ENCODE peak calls at places on chromosomes 2 and 18, in ten cellular contexts. One of them, this sample, is unnamed.

GRCh38 chr2:72011791-72012190 is 135.9 kb downstream of the CYP26B1 start:
- DNase-seq in cardiac fibroblast: no peak
- DNase-seq in gastrocnemius medialis: no peak
- DNase-seq in small intestine: no peak
- DNase-seq in Caco-2: no peak
- DNase-seq in astrocyte: no peak
- DNase-seq in LNCaP clone FGC: no peak
- DNase-seq in spleen: no peak
- DNase-seq in neural progenitor cell: no peak
- DNase-seq in HL-60: no peak
- DNase-seq in this sample: no peak

GRCh38 chr2:38465789-38466127 is 88.7 kb upstream of the ATL2 start:
- DNase-seq in cardiac fibroblast: peak
- DNase-seq in gastrocnemius medialis: peak
- DNase-seq in small intestine: peak
- DNase-seq in Caco-2: peak
- DNase-seq in astrocyte: no peak
- DNase-seq in LNCaP clone FGC: no peak
- DNase-seq in spleen: no peak
- DNase-seq in neural progenitor cell: peak
- DNase-seq in HL-60: no peak
- DNase-seq in this sample: no peak

GRCh38 chr18:27599202-27599829 is 414.2 kb upstream of the CHST9 start:
- DNase-seq in cardiac fibroblast: peak
- DNase-seq in gastrocnemius medialis: no peak
- DNase-seq in small intestine: peak
- DNase-seq in Caco-2: no peak
- DNase-seq in astrocyte: no peak
- DNase-seq in LNCaP clone FGC: no peak
- DNase-seq in spleen: no peak
- DNase-seq in neural progenitor cell: peak
- DNase-seq in HL-60: peak
- DNase-seq in this sample: no peak

GRCh38 chr2:50856112-50856511 is 175.8 kb downstream of the NRXN1 start:
- DNase-seq in cardiac fibroblast: no peak
- DNase-seq in gastrocnemius medialis: no peak
- DNase-seq in small intestine: no peak
- DNase-seq in Caco-2: no peak
- DNase-seq in astrocyte: no peak
- DNase-seq in LNCaP clone FGC: no peak
- DNase-seq in spleen: no peak
- DNase-seq in neural progenitor cell: no peak
- DNase-seq in HL-60: no peak
- DNase-seq in this sample: no peak

GRCh38 chr2:128474014-128474961 is 155.6 kb upstream of the HS6ST1 start:
- DNase-seq in cardiac fibroblast: no peak
- DNase-seq in gastrocnemius medialis: no peak
- DNase-seq in small intestine: no peak
- DNase-seq in Caco-2: no peak
- DNase-seq in astrocyte: no peak
- DNase-seq in LNCaP clone FGC: no peak
- DNase-seq in spleen: no peak
- DNase-seq in neural progenitor cell: peak
- DNase-seq in HL-60: no peak
- DNase-seq in this sample: no peak

GRCh38 chr2:233439191-233439590 is 84.9 kb downstream of the DGKD start:
- DNase-seq in cardiac fibroblast: peak
- DNase-seq in gastrocnemius medialis: no peak
- DNase-seq in small intestine: no peak
- DNase-seq in Caco-2: no peak
- DNase-seq in astrocyte: peak
- DNase-seq in LNCaP clone FGC: no peak
- DNase-seq in spleen: peak
- DNase-seq in neural progenitor cell: no peak
- DNase-seq in HL-60: no peak
- DNase-seq in this sample: no peak

GRCh38 chr2:112259509-112260294 is 4.9 kb upstream of the ZC3H8 start:
- DNase-seq in cardiac fibroblast: peak
- DNase-seq in gastrocnemius medialis: peak
- DNase-seq in small intestine: peak
- DNase-seq in Caco-2: peak
- DNase-seq in astrocyte: peak
- DNase-seq in LNCaP clone FGC: no peak
- DNase-seq in spleen: peak
- DNase-seq in neural progenitor cell: peak
- DNase-seq in HL-60: peak
- DNase-seq in this sample: no peak

GRCh38 chr2:203533696-203534471 is 1.2 kb downstream of the RAPH1 start:
- DNase-seq in cardiac fibroblast: peak
- DNase-seq in gastrocnemius medialis: no peak
- DNase-seq in small intestine: peak
- DNase-seq in Caco-2: no peak
- DNase-seq in astrocyte: peak
- DNase-seq in LNCaP clone FGC: no peak
- DNase-seq in spleen: no peak
- DNase-seq in neural progenitor cell: peak
- DNase-seq in HL-60: no peak
- DNase-seq in this sample: no peak

DNA sequence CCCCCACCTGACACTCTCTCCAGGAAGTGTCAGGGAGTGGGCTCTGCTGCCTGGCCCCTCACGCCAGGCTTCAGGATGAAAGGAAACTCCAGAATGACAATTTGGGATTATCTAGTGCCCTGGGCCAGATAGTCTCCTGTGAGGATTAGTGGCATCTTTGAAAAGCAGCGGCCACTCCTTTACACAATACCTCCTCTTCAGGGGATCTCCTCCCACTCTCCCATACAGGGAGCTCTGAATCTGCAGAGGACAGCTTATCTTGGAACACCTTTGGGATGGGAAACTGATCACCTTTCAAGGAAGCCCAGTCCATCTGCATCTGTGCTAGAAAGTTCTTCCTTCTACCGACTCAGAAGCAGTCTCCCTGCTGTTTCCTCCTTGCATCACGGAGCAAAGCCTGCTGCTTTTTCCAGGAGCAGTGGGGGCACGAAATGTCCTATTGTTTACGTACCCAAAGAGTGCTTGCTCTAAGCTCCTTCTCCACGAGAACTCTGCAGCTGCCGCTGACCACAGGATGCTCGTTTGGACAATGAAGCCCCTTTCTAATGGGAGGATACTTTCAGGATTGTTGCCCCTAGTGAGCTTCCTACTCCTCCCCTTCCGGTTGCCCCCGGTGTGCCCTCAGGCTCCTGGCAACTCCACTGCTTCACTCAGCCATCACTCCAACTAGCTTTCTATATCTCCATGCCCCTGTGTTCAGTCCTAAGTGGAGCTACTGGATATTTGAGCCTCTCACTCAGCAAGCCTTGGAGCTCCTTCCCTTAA is 31.5 kb downstream of the SIX3 start:
- DNase-seq in cardiac fibroblast: no peak
- DNase-seq in gastrocnemius medialis: no peak
- DNase-seq in small intestine: no peak
- DNase-seq in Caco-2: no peak
- DNase-seq in astrocyte: no peak
- DNase-seq in LNCaP clone FGC: no peak
- DNase-seq in spleen: no peak
- DNase-seq in neural progenitor cell: peak
- DNase-seq in HL-60: no peak
- DNase-seq in this sample: no peak
- H3K4me3 ChIP-seq in cardiac fibroblast: no peak
- H3K4me3 ChIP-seq in gastrocnemius medialis: no peak
- H3K4me3 ChIP-seq in small intestine: no peak
- H3K4me3 ChIP-seq in Caco-2: no peak
- H3K4me3 ChIP-seq in astrocyte: no peak
- H3K4me3 ChIP-seq in LNCaP clone FGC: no peak
- H3K4me3 ChIP-seq in spleen: no peak
- H3K4me3 ChIP-seq in neural progenitor cell: peak
- H3K4me3 ChIP-seq in HL-60: no peak
- H3K4me3 ChIP-seq in this sample: peak

DNA sequence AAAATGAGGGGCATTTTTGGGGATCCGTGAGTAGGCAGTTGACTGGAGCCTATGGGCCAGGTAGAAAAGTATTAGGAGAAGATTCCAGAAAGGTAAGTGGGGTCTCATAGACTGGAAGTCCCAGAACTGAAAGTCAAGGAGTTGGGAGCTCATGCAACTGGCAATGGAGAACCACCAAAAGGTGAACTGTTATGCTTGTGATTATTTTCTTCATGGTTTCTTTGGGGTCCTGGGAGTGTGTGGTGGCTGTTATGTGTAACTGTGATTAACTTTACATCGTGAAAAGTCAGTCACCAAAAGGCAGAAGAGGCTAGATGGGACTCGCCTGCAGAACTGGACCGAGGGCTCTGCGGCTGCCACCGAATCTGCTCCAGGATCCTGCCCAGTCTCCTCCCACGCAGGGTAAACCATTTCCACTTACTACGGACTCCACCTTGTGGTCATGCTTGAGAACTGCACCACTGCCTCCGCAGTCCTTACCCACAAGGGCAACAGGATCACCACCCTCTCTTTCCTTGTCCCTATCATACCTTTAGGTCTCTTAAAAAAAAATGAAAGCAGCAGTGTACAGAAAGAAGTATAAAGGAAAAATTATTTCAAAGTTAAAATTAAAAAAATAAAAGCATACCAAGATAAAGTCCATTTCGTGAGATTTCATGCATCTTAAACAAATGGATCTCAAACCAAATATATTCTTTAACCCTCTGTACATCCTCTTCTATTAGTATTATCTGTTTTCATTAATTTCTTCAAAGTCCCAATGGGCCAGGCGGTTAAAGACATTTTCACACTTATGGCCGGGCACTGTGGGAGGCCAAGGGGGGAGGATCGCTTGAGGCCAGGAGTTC is 15.6 kb upstream of the CEP68 start:
- DNase-seq in cardiac fibroblast: peak
- DNase-seq in gastrocnemius medialis: peak
- DNase-seq in small intestine: peak
- DNase-seq in Caco-2: peak
- DNase-seq in astrocyte: peak
- DNase-seq in LNCaP clone FGC: peak
- DNase-seq in spleen: peak
- DNase-seq in neural progenitor cell: peak
- DNase-seq in HL-60: peak
- DNase-seq in this sample: no peak
- H3K4me3 ChIP-seq in cardiac fibroblast: no peak
- H3K4me3 ChIP-seq in gastrocnemius medialis: no peak
- H3K4me3 ChIP-seq in small intestine: no peak
- H3K4me3 ChIP-seq in Caco-2: no peak
- H3K4me3 ChIP-seq in astrocyte: no peak
- H3K4me3 ChIP-seq in LNCaP clone FGC: no peak
- H3K4me3 ChIP-seq in spleen: no peak
- H3K4me3 ChIP-seq in neural progenitor cell: no peak
- H3K4me3 ChIP-seq in HL-60: no peak
- H3K4me3 ChIP-seq in this sample: no peak

GRCh38 chr18:9123520-9123919 is 13.1 kb upstream of the ANKRD12 start:
- DNase-seq in cardiac fibroblast: no peak
- DNase-seq in gastrocnemius medialis: no peak
- DNase-seq in small intestine: no peak
- DNase-seq in Caco-2: no peak
- DNase-seq in astrocyte: no peak
- DNase-seq in LNCaP clone FGC: no peak
- DNase-seq in spleen: no peak
- DNase-seq in neural progenitor cell: no peak
- DNase-seq in HL-60: no peak
- DNase-seq in this sample: no peak

GRCh38 chr18:9115984-9116383 is 13.5 kb downstream of the NDUFV2 start:
- DNase-seq in cardiac fibroblast: no peak
- DNase-seq in gastrocnemius medialis: no peak
- DNase-seq in small intestine: no peak
- DNase-seq in Caco-2: no peak
- DNase-seq in astrocyte: no peak
- DNase-seq in LNCaP clone FGC: no peak
- DNase-seq in spleen: no peak
- DNase-seq in neural progenitor cell: no peak
- DNase-seq in HL-60: no peak
- DNase-seq in this sample: no peak

GRCh38 chr18:9113468-9114149 is 11.1 kb downstream of the NDUFV2 start:
- DNase-seq in cardiac fibroblast: no peak
- DNase-seq in gastrocnemius medialis: no peak
- DNase-seq in small intestine: no peak
- DNase-seq in Caco-2: no peak
- DNase-seq in astrocyte: no peak
- DNase-seq in LNCaP clone FGC: no peak
- DNase-seq in spleen: no peak
- DNase-seq in neural progenitor cell: no peak
- DNase-seq in HL-60: no peak
- DNase-seq in this sample: no peak

GRCh38 chr18:9120796-9121195 is 15.8 kb upstream of the ANKRD12 start:
- DNase-seq in cardiac fibroblast: no peak
- DNase-seq in gastrocnemius medialis: no peak
- DNase-seq in small intestine: no peak
- DNase-seq in Caco-2: no peak
- DNase-seq in astrocyte: no peak
- DNase-seq in LNCaP clone FGC: no peak
- DNase-seq in spleen: no peak
- DNase-seq in neural progenitor cell: no peak
- DNase-seq in HL-60: no peak
- DNase-seq in this sample: no peak

DNA sequence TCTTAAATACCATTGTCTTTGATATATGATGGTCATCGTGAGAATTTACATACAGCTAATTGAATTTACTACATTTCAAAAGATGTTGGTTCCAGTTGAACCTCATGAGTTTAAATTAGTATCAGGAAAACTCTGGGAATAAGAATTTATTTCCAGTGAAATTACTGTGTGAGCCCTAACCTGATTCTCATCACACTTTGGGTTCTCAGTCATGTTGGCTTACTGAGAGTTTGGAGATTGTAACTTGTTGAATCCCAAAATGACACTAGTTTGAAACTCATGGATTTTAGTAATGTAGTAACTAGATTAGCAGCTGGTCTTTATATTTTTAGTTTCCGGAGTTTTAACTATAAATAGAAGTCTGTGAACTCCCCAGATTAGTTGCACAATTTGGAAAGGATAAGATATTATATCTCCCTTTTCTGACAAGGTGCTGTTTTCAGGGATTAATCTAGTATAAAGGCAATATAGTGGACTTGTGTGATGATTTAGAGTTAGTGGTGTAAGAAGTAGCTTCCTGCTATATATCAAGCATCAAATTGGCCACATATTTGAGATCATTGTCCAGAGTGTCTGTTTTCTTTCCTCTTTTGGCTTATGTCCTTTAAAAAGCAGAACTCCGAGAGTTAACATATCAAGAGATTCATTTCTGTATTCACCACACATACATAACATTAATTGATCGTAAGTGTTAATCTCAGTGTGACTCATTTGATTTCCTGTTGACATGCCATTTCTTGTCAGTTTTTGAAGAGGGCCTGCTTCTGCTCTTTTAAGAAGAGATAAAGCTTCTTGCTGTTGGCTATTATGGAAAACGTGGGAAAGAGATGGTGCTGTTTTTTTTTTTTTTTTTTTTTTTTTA is 15.7 kb downstream of the NDUFV2 start:
- DNase-seq in cardiac fibroblast: peak
- DNase-seq in gastrocnemius medialis: no peak
- DNase-seq in small intestine: no peak
- DNase-seq in Caco-2: no peak
- DNase-seq in astrocyte: no peak
- DNase-seq in LNCaP clone FGC: no peak
- DNase-seq in spleen: no peak
- DNase-seq in neural progenitor cell: no peak
- DNase-seq in HL-60: no peak
- DNase-seq in this sample: no peak
- H3K4me3 ChIP-seq in cardiac fibroblast: peak
- H3K4me3 ChIP-seq in gastrocnemius medialis: peak
- H3K4me3 ChIP-seq in small intestine: no peak
- H3K4me3 ChIP-seq in Caco-2: no peak
- H3K4me3 ChIP-seq in astrocyte: no peak
- H3K4me3 ChIP-seq in LNCaP clone FGC: no peak
- H3K4me3 ChIP-seq in spleen: no peak
- H3K4me3 ChIP-seq in neural progenitor cell: no peak
- H3K4me3 ChIP-seq in HL-60: no peak
- H3K4me3 ChIP-seq in this sample: no peak

GRCh38 chr2:144998435-144998834 is 478.5 kb upstream of the ZEB2 start:
- DNase-seq in cardiac fibroblast: peak
- DNase-seq in gastrocnemius medialis: no peak
- DNase-seq in small intestine: no peak
- DNase-seq in Caco-2: no peak
- DNase-seq in astrocyte: no peak
- DNase-seq in LNCaP clone FGC: no peak
- DNase-seq in spleen: no peak
- DNase-seq in neural progenitor cell: no peak
- DNase-seq in HL-60: peak
- DNase-seq in this sample: no peak

GRCh38 chr2:144999040-144999875 is 479.3 kb upstream of the ZEB2 start:
- DNase-seq in cardiac fibroblast: peak
- DNase-seq in gastrocnemius medialis: no peak
- DNase-seq in small intestine: no peak
- DNase-seq in Caco-2: no peak
- DNase-seq in astrocyte: peak
- DNase-seq in LNCaP clone FGC: no peak
- DNase-seq in spleen: no peak
- DNase-seq in neural progenitor cell: no peak
- DNase-seq in HL-60: peak
- DNase-seq in this sample: no peak

GRCh38 chr2:144995482-144995881 is 475.6 kb upstream of the ZEB2 start:
- DNase-seq in cardiac fibroblast: peak
- DNase-seq in gastrocnemius medialis: no peak
- DNase-seq in small intestine: no peak
- DNase-seq in Caco-2: no peak
- DNase-seq in astrocyte: no peak
- DNase-seq in LNCaP clone FGC: no peak
- DNase-seq in spleen: no peak
- DNase-seq in neural progenitor cell: no peak
- DNase-seq in HL-60: peak
- DNase-seq in this sample: no peak

GRCh38 chr2:145000376-145000775 is 480.5 kb upstream of the ZEB2 start:
- DNase-seq in cardiac fibroblast: peak
- DNase-seq in gastrocnemius medialis: no peak
- DNase-seq in small intestine: no peak
- DNase-seq in Caco-2: no peak
- DNase-seq in astrocyte: peak
- DNase-seq in LNCaP clone FGC: no peak
- DNase-seq in spleen: no peak
- DNase-seq in neural progenitor cell: no peak
- DNase-seq in HL-60: no peak
- DNase-seq in this sample: no peak

DNA sequence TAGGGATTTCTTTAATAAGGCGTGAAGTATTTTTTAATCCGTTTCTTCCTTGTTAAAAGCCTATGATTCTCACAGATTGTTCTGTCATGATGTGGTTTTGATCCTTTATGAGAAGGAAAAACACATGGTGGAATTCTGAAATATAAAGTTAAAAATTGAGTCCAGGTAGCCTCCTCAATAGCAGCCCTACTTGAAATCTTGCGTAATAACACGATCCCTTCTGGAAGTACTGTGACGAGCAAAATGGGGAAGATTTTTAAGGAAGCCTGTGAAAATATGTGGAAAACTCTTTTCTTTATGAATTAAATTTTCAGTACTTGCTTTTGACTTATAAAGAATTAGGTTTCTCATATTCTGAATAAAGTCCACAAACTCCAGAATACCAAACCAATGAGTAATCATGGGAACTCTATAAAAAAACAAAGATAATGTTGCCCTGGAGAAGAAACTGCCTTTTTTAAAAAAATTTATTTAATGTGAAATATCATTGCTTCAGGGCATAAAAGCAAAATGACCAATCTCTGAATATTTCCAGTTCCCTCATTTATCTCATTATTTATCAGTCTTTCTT is 476.4 kb upstream of the ZEB2 start:
- DNase-seq in cardiac fibroblast: peak
- DNase-seq in gastrocnemius medialis: no peak
- DNase-seq in small intestine: no peak
- DNase-seq in Caco-2: no peak
- DNase-seq in astrocyte: peak
- DNase-seq in LNCaP clone FGC: no peak
- DNase-seq in spleen: no peak
- DNase-seq in neural progenitor cell: no peak
- DNase-seq in HL-60: no peak
- DNase-seq in this sample: peak
- H3K4me3 ChIP-seq in cardiac fibroblast: no peak
- H3K4me3 ChIP-seq in gastrocnemius medialis: no peak
- H3K4me3 ChIP-seq in small intestine: no peak
- H3K4me3 ChIP-seq in Caco-2: no peak
- H3K4me3 ChIP-seq in astrocyte: no peak
- H3K4me3 ChIP-seq in LNCaP clone FGC: no peak
- H3K4me3 ChIP-seq in spleen: no peak
- H3K4me3 ChIP-seq in neural progenitor cell: no peak
- H3K4me3 ChIP-seq in HL-60: no peak
- H3K4me3 ChIP-seq in this sample: no peak